ENCODE peak calls at places on chromosomes 7 and 10, in five cellular contexts. F is breast epithelium; K is CD8-positive, alpha-beta T cell; E is colonic mucosa; X is CD4-positive, alpha-beta T cell. S is an unnamed sample.

GRCh38 chr7:128387663-128388485 is 21.9 kb downstream of the IMPDH1 start:
- DNase-seq in F (no peak), K (peak; percentile 71), E (peak; percentile 73), X (peak; percentile 74), S (peak; percentile 87)

GRCh38 chr10:125742465-125742864 is 23.0 kb downstream of the EDRF1 start:
- DNase-seq in F (no peak), K (no peak), E (no peak), X (no peak), S (no peak)

GRCh38 chr10:73357821-73358220 is 843 bp downstream of the CFAP70 start:
- DNase-seq in F (no peak), K (no peak), E (no peak), X (no peak), S (no peak)

GRCh38 chr10:121167534-121168243 is 316.5 kb downstream of the WDR11 start:
- DNase-seq in F (no peak), K (no peak), E (peak; percentile 34), X (no peak), S (no peak)

GRCh38 chr7:16817536-16817935 is 12.7 kb upstream of the AGR2 start:
- DNase-seq in F (no peak), K (no peak), E (no peak), X (no peak), S (no peak)

GRCh38 chr7:101390901-101391301 is 28.2 kb downstream of the COL26A1 start:
- DNase-seq in F (no peak), K (peak; percentile 33), E (no peak), X (peak; percentile 39), S (no peak)

GRCh38 chr10:125294109-125294508 is 133.7 kb upstream of the CTBP2 start:
- DNase-seq in F (no peak), K (no peak), E (no peak), X (no peak), S (no peak)

GRCh38 chr7:517848-518629 is 1.6 kb downstream of the PDGFA start:
- DNase-seq in F (no peak), K (no peak), E (peak; percentile 72), X (no peak), S (peak; percentile 70)

GRCh38 chr7:107125475-107125874 is 43.3 kb upstream of the HBP1 start:
- DNase-seq in F (no peak), K (no peak), E (no peak), X (no peak), S (no peak)

GRCh38 chr7:34991938-34992840 is 45.1 kb downstream of the DPY19L1 start:
- DNase-seq in F (no peak), K (peak; percentile 54), E (no peak), X (peak; percentile 35), S (no peak)

GRCh38 chr7:4880218-4880617 is 3.3 kb downstream of the RADIL start:
- DNase-seq in F (peak; percentile 37), K (no peak), E (no peak), X (no peak), S (no peak)

GRCh38 chr10:133150226-133150625 is 9.8 kb upstream of the KNDC1 start:
- DNase-seq in F (no peak), K (no peak), E (no peak), X (no peak), S (no peak)

GRCh38 chr7:11584406-11585031 is 247.5 kb downstream of the THSD7A start:
- DNase-seq in F (no peak), K (no peak), E (no peak), X (no peak), S (no peak)

GRCh38 chr7:47915066-47915976 is 32.9 kb downstream of the PKD1L1 start:
- DNase-seq in F (no peak), K (no peak), E (no peak), X (no peak), S (no peak)

GRCh38 chr10:97903128-97904025 is 53.7 kb downstream of the GOLGA7B start:
- DNase-seq in F (no peak), K (no peak), E (no peak), X (no peak), S (no peak)

GRCh38 chr10:69663548-69663947 is 33.5 kb downstream of the FAM241B start:
- DNase-seq in F (no peak), K (no peak), E (no peak), X (no peak), S (no peak)

GRCh38 chr10:97689637-97690036 is 2.6 kb upstream of the AVPI1 start:
- DNase-seq in F (no peak), K (no peak), E (no peak), X (no peak), S (no peak)

GRCh38 chr7:70533614-70534013 is 598.3 kb upstream of the GALNT17 start:
- DNase-seq in F (no peak), K (no peak), E (no peak), X (no peak), S (no peak)

GRCh38 chr7:150570712-150571465 is 3.7 kb downstream of the GIMAP4 start:
- DNase-seq in F (no peak), K (no peak), E (no peak), X (no peak), S (no peak)

GRCh38 chr10:28532223-28532508 is 752 bp upstream of the WAC start:
- DNase-seq in F (peak; percentile 62), K (no peak), E (peak; percentile 52), X (no peak), S (no peak)

GRCh38 chr10:31030216-31030615 is 1.4 kb downstream of the ZNF438 start:
- DNase-seq in F (no peak), K (no peak), E (no peak), X (no peak), S (no peak)

GRCh38 chr7:54394877-54395276 is 147.3 kb upstream of the VSTM2A start:
- DNase-seq in F (no peak), K (no peak), E (no peak), X (no peak), S (no peak)

GRCh38 chr10:79331709-79332108 is 15.6 kb upstream of the PPIF start:
- DNase-seq in F (no peak), K (peak; percentile 60), E (no peak), X (peak; percentile 47), S (no peak)

GRCh38 chr10:100656479-100656878 is 88.9 kb upstream of the PAX2 start:
- DNase-seq in F (no peak), K (no peak), E (no peak), X (no peak), S (no peak)

GRCh38 chr7:139775829-139776266 is 1.9 kb downstream of the HIPK2 start:
- DNase-seq in F (no peak), K (peak; percentile 67), E (peak; percentile 82), X (peak; percentile 47), S (peak; percentile 60)

GRCh38 chr7:10973942-10974716 is 457 bp downstream of the PHF14 start:
- DNase-seq in F (no peak), K (no peak), E (peak; percentile 48), X (peak; percentile 43), S (peak; percentile 45)

GRCh38 chr10:90199098-90199497 is 497.7 kb downstream of the KIF20B start:
- DNase-seq in F (no peak), K (no peak), E (no peak), X (no peak), S (no peak)

DNA sequence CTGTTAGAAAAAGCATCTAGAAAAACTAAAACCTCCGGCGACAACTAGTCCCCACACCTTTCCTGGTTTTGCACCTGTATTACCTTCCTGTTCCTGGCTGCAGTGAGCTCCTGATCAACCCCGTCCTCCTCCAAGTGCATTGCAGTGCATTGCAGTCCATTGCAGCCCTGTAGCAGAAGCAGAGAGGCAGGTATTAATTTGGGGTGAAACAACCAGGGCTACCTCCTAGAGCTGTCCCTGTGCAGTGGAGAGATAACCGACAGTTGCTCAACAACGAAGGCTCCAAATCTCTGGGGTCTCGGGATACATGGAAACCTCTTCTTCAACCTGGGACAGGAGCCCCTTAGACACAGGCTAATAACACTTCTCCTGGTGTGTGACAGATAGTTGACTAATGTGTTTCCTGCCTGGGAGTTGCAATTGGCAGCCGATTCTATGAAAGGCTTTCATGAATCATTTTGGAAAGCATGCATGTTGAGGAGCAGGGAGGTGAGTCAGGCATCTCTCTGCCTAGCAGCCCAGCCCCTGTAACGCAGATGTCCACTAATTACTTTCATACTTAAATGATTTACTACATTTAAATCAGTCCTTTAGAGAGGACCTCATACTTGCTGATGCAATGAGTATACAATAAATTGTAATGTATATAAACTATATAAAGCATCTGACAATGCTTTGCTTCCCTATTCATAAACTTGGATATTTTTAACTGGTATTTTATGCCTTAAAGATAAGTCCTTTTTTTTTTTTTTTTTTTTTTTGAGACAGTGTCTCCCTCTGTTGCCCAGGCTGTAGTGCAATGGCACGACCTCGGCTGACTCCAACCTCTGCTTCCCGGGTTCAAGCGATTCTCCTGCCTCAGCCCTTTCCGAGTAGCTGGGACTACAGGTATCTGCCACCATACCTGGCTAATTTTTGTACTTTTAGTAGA is 59.0 kb downstream of the PRR15 start:
- DNase-seq in F (no peak), K (no peak), E (no peak), X (no peak), S (no peak)
- TF ChIP-seq CTCF in F (no peak), K (no peak), E (no peak), X (no peak), S (no peak)

GRCh38 chr10:119656760-119657159 is 5.6 kb downstream of the BAG3 start:
- DNase-seq in F (no peak), K (no peak), E (no peak), X (no peak), S (no peak)
- H3K27ac ChIP-seq in F (peak overlapping the region; percentile 91), K (no peak overlapping the region), E (no peak overlapping the region), X (peak overlapping the region; percentile 14), S (peak overlapping the region; percentile 76)

DNA sequence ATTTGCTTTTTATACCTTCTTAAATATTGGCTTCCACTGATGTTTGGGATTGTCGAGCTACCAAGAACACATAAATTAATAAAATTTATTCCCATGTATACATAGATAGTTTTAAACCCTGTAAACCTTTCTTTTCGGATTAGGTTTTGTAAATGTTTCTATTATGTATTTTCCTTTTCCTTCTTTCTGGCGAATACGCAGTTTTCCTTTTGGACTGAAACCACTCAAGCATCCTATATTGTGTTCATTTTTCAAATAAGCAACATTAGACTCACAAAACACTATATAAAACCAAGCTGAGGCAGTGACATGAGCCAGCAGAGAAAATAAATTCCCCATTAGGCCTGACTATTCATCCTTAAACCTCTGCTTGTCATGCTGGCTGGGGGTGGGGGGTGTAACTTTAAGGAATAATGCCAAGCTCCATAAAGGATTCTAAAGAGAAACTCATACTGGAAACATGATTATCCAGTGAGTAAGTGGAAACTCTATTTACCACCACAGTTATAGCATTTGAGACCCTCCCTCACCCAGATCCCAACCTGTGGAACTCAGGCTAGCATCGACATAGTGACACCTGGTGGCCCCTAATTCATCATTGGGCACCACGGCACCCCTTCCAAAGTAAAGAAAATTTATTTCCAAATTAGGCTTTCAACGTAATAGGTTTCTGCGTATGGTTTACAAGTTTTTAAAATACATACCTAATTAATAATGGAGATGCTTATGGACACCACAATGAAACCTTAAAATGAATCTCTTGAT is 86.5 kb upstream of the CELF2 start:
- DNase-seq in F (no peak), K (no peak), E (no peak), X (no peak), S (no peak)
- TF ChIP-seq CTCF in F (no peak), K (no peak), E (no peak), X (no peak), S (no peak)

GRCh38 chr10:71835671-71836593 is 15.1 kb downstream of the PSAP start:
- DNase-seq in F (no peak), K (no peak), E (no peak), X (no peak), S (peak; percentile 93)

GRCh38 chr10:71838264-71839211 is 12.5 kb downstream of the PSAP start:
- DNase-seq in F (no peak), K (no peak), E (no peak), X (no peak), S (no peak)

GRCh38 chr10:71836594-71836970 is 14.5 kb downstream of the PSAP start:
- DNase-seq in F (no peak), K (no peak), E (no peak), X (no peak), S (no peak)

GRCh38 chr10:71834343-71834674 is 16.7 kb downstream of the PSAP start:
- DNase-seq in F (no peak), K (no peak), E (no peak), X (no peak), S (peak; percentile 36)

GRCh38 chr10:71837085-71837827 is 13.8 kb downstream of the PSAP start:
- DNase-seq in F (no peak), K (no peak), E (no peak), X (no peak), S (no peak)
- H3K27ac ChIP-seq in F (peak overlapping the region; percentile 64), K (no peak overlapping the region), E (peak overlapping the region; percentile 27), X (no peak overlapping the region), S (peak overlapping the region; percentile 83)